ENCODE peak calls at places on chromosomes 12 and 14, in five cellular contexts. O, J, D, B and C are unnamed samples.
A peak's percentile ranks its signal among the peaks of the same experiment; 100 is the strongest.

GRCh38 chr12:93836616-93837260 is 159.6 kb downstream of the CRADD start:
- DNase-seq in J (no peak), O (no peak), D (no peak), B (no peak), C (no peak)

GRCh38 chr12:90712671-90713070 is 242.3 kb downstream of the CCER1 start:
- DNase-seq in D (no peak), O (no peak), B (no peak), J (no peak), C (no peak)

GRCh38 chr12:105561981-105562726 is 231.7 kb downstream of the C12orf75 start:
- DNase-seq in O (peak; percentile 56), D (no peak), J (no peak), B (peak; percentile 42), C (no peak)

GRCh38 chr12:117053050-117053400 is 46.2 kb downstream of the TESC start:
- DNase-seq in O (no peak), J (no peak), B (no peak), D (no peak), C (no peak)

GRCh38 chr14:75627406-75627805 is 33.3 kb downstream of the ERG28 start:
- DNase-seq in J (no peak), B (peak; percentile 48), O (no peak), D (no peak), C (no peak)

GRCh38 chr12:122133192-122133950 is 40.6 kb downstream of the IL31 start:
- DNase-seq in J (no peak), O (no peak), B (no peak), D (no peak), C (peak; percentile 42)

GRCh38 chr12:46373303-46374182 is 970 bp upstream of the SLC38A2 start:
- DNase-seq in D (peak; percentile 31), J (peak; percentile 51), O (peak; percentile 54), B (peak; percentile 74), C (peak; percentile 67)

GRCh38 chr14:32941668-32942065 is 3.0 kb downstream of the NPAS3 start:
- DNase-seq in B (no peak), D (no peak), J (no peak), O (no peak), C (no peak)

GRCh38 chr12:509494-509893 is 49.8 kb downstream of the B4GALNT3 start:
- DNase-seq in J (no peak), B (no peak), D (no peak), O (no peak), C (no peak)

GRCh38 chr14:61174395-61175386 is 106.4 kb downstream of the TMEM30B start:
- DNase-seq in O (no peak), B (no peak), D (no peak), J (no peak), C (no peak)

GRCh38 chr14:50088731-50089130 is 27.6 kb downstream of the VCPKMT start:
- DNase-seq in J (no peak), B (no peak), O (no peak), D (no peak), C (no peak)

GRCh38 chr12:42180990-42181611 is 36.4 kb upstream of the GXYLT1 start:
- DNase-seq in J (no peak), O (no peak), D (no peak), B (no peak), C (no peak)

GRCh38 chr14:100906420-100906819 is 2.9 kb upstream of the RTL1 start:
- DNase-seq in D (peak; percentile 20), J (no peak), B (no peak), O (no peak), C (peak; percentile 41)

GRCh38 chr12:25924535-25925001 is 33.9 kb upstream of the RASSF8 start:
- DNase-seq in D (no peak), O (no peak), J (no peak), B (no peak), C (no peak)

GRCh38 chr12:99267038-99267437 is 380.5 kb upstream of the GARIN6 start:
- DNase-seq in B (no peak), D (no peak), O (no peak), J (no peak), C (no peak)

GRCh38 chr14:54776361-54777001 is 126.1 kb downstream of the GCH1 start:
- DNase-seq in O (peak; percentile 59), B (peak; percentile 36), D (peak; percentile 50), J (no peak), C (no peak)

GRCh38 chr12:6688543-6688999 is 604 bp downstream of the ZNF384 start:
- DNase-seq in B (peak; percentile 77), J (no peak), D (no peak), O (peak; percentile 46), C (peak; percentile 28)

GRCh38 chr12:94812345-94812744 is 162.0 kb upstream of the TMCC3 start:
- DNase-seq in O (no peak), J (no peak), D (no peak), B (no peak), C (no peak)

GRCh38 chr14:21024668-21025373 is at the start of gene NDRG2:
- DNase-seq in D (peak; percentile 72), O (peak; percentile 87), B (peak; percentile 92), J (peak; percentile 85), C (peak; percentile 73)

GRCh38 chr14:24315807-24316596 is 4.7 kb downstream of the LTB4R start:
- DNase-seq in B (peak; percentile 81), D (no peak), J (no peak), O (peak; percentile 60), C (no peak)
- TF ChIP-seq CTCF in B (peak; percentile 18), D (no peak), J (peak; percentile 13), O (peak; percentile 32), C (no peak)

DNA sequence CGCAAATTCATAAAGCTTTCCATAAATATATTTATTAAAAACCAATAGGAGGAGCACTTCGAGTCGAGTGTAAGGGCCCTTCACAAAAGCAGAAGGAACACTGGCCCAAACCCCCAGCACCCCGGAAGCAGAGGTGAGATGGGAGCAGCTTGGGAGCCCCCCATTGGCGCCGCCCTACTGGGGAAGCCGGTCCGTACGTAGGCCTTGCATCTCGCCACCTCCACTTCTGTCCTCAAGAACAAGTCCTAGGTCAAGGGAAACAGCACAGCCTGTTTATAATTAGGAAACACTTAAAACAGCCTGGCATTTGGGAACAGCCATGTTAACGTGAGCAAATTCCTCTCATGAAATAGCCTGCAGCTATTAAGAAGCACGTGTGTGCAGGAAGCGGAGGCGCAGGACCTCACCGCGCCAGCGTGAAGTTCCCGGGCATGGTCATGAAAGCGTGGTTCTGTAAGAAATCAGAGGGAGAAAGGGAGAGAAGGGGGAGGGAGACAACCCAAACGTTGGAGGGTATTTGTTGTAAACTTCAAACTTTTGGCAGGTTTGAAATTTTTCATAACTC is 7.7 kb downstream of the ANKRD9 start:
- DNase-seq in J (no peak), B (no peak), O (no peak), D (no peak), C (no peak)
- TF ChIP-seq CTCF in J (no peak), B (no peak), O (no peak), D (no peak), C (no peak)

GRCh38 chr12:55743131-55743921 is 404 bp downstream of the GDF11 start:
- DNase-seq in J (peak; percentile 39), D (peak; percentile 75), B (peak; percentile 73), O (peak; percentile 65), C (peak; percentile 67)
- TF ChIP-seq CTCF in J (no peak), D (peak; percentile 22), B (no peak), O (no peak), C (no peak)

GRCh38 chr14:72366619-72367018 is 434.4 kb downstream of the RGS6 start:
- DNase-seq in O (no peak), D (no peak), B (no peak), J (no peak), C (no peak)
- TF ChIP-seq CTCF in O (no peak), D (no peak), B (no peak), J (no peak), C (no peak)